ENCODE peak calls at places on chromosomes 4 and X, in five cellular contexts. G is K562, U is heart left ventricle, Y is sigmoid colon, I is gastrocnemius medialis. W is an unnamed sample.

GRCh38 chr4:106365613-106366012 is 3.0 kb downstream of the GIMD1 start:
- DNase-seq in U (no peak), G (peak; percentile 30), Y (no peak), I (no peak), W (no peak)

GRCh38 chrX:12227412-12228041 is 89.3 kb downstream of the FRMPD4 start:
- DNase-seq in G (no peak), I (no peak), U (no peak), Y (no peak), W (no peak)

GRCh38 chr4:13541720-13542576 is 2.4 kb downstream of the NKX3-2 start:
- DNase-seq in G (no peak), U (no peak), Y (peak; percentile 78), I (no peak), W (peak; percentile 61)

GRCh38 chr4:127120706-127121105 is 512.1 kb upstream of the INTU start:
- DNase-seq in Y (no peak), I (no peak), G (no peak), U (no peak), W (no peak)

GRCh38 chr4:88737304-88738015 is 39.8 kb upstream of the NAP1L5 start:
- DNase-seq in Y (peak; percentile 82), I (peak; percentile 72), G (no peak), U (no peak), W (no peak)

GRCh38 chr4:72858328-72858727 is 211.2 kb downstream of the COX18 start:
- DNase-seq in U (no peak), Y (no peak), I (no peak), G (no peak), W (no peak)

GRCh38 chr4:15584785-15585184 is 70.4 kb downstream of the FBXL5 start:
- DNase-seq in Y (no peak), G (no peak), U (no peak), I (no peak), W (no peak)

GRCh38 chr4:189046642-189047041 is 894.0 kb upstream of the FRG1 start:
- DNase-seq in I (no peak), G (no peak), U (no peak), Y (no peak), W (no peak)

GRCh38 chr4:73741140-73741749 is 876 bp downstream of the CXCL8 start:
- DNase-seq in U (no peak), Y (no peak), G (no peak), I (no peak), W (no peak)

GRCh38 chr4:76752911-76753494 is 144.9 kb downstream of the SOWAHB start:
- DNase-seq in Y (no peak), G (no peak), U (peak; percentile 42), I (no peak), W (no peak)

GRCh38 chrX:100928660-100929613 is at the start of gene XKRX:
- DNase-seq in U (peak; percentile 32), G (peak; percentile 14), I (no peak), Y (no peak), W (peak; percentile 45)

GRCh38 chrX:140422501-140422900 is 82.4 kb downstream of the SOX3 start:
- DNase-seq in U (no peak), I (no peak), Y (no peak), G (no peak), W (no peak)

GRCh38 chrX:129930941-129931410 is 25.0 kb downstream of the UTP14A start:
- DNase-seq in Y (no peak), G (peak; percentile 15), I (no peak), U (no peak), W (no peak)

GRCh38 chrX:129932792-129933321 is 26.9 kb downstream of the UTP14A start:
- DNase-seq in U (peak; percentile 47), G (peak; percentile 77), Y (peak; percentile 71), I (no peak), W (peak; percentile 41)

GRCh38 chrX:129933700-129934099 is 27.7 kb downstream of the UTP14A start:
- DNase-seq in Y (no peak), U (no peak), G (no peak), I (no peak), W (no peak)

GRCh38 chrX:129932137-129932791 is 26.3 kb downstream of the UTP14A start:
- DNase-seq in I (peak; percentile 87), U (peak; percentile 93), G (peak; percentile 93), Y (peak; percentile 97), W (peak; percentile 88)

GRCh38 chrX:129931411-129932136 is 25.6 kb downstream of the UTP14A start:
- DNase-seq in I (peak; percentile 86), G (peak; percentile 92), Y (peak; percentile 97), U (peak; percentile 95), W (peak; percentile 84)
- TF ChIP-seq POLR2A in I (peak; percentile 52), G (peak; percentile 67), Y (peak; percentile 44), U (no peak), W (peak; percentile 15)

DNA sequence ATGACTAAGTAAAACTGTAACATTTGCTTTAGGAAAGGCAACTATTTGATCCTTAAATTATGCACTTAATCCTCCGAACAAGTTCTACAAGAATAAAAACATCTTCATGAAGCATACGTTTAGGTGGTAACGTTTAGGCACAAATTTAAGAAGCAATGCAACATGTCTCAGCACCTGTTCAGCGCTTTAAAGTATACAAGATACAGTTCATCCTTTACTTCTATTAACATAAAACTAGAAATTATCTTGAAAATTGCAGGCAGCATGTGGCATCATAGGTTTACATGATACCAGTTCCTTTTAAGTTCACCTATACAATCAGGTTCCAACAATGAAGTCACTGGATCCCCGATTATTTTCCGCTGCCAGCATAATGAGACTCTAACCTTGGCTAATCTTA is 1.5 kb downstream of the PLA2G12A start:
- DNase-seq in I (no peak), U (no peak), G (no peak), Y (no peak), W (no peak)
- H3K4me3 ChIP-seq in I (peak overlapping the region; percentile 86), U (peak overlapping the region; percentile 78), G (peak overlapping the region; percentile 81), Y (peak overlapping the region; percentile 96), W (peak overlapping the region; percentile 80)

GRCh38 chr4:185538806-185539205 is 3.5 kb upstream of the PDLIM3 start:
- DNase-seq in I (no peak), G (no peak), U (no peak), Y (no peak), W (no peak)

GRCh38 chr4:185534850-185535761 is at the start of gene PDLIM3:
- DNase-seq in I (peak; percentile 81), Y (peak; percentile 89), G (peak; percentile 51), U (peak; percentile 87), W (peak; percentile 56)

GRCh38 chr4:185534534-185534849 is 815 bp downstream of the PDLIM3 start:
- DNase-seq in Y (no peak), U (no peak), I (no peak), G (no peak), W (no peak)

GRCh38 chr4:185532795-185533324 is 2.4 kb downstream of the PDLIM3 start:
- DNase-seq in G (no peak), I (no peak), Y (no peak), U (no peak), W (no peak)

DNA sequence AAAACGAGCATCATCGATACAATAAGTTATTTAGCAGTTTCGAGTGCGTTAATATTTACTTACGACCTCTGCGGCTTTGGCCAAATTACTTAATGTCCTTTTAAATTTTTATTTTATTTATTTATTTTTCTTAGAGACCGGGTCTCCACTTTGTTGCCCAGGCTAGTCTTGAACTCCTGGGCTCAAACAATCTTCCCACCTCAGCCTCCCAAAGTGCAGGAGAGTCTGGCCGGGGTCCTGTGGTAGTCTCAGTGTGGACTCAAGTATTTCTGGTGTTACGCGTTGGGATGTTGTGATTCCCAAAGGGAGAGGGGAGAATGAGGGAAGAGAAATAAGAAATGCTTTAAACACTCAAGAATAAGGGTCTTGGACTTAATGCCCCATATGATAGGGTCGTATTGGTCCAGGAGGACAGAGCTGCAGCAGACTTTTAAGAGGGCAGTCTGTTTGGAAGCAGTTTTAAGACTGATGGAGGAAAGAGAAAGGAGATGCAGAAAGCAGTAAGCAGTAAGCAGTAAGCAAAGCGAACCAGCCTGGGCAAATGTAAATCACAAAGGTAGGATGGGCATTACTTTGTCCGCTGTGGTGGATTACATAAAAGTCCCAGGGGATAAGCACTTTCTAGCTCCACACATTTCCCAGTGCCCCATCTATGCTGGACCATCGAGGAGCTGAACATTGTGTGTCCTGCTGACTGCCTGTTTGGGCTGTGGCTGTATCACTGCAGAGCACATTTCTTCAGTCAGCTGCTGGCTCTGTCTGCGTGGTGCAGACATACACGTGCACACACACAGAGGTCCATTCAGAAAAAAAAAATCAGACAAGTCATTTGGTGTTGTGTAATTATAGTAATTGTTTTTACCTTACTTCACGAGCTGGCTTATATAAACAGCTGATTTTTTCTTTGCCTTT is 767 bp upstream of the PDLIM3 start:
- DNase-seq in Y (peak; percentile 88), U (peak; percentile 69), G (no peak), I (peak; percentile 58), W (no peak)
- TF ChIP-seq POLR2A in Y (no peak), U (no peak), G (no peak), I (peak; percentile 50), W (no peak)

GRCh38 chrX:10832103-10832502 is 211.7 kb upstream of the MID1 start:
- DNase-seq in U (no peak), I (no peak), G (no peak), Y (no peak), W (no peak)
- H3K4me3 ChIP-seq in U (no peak overlapping the region), I (no peak overlapping the region), G (no peak overlapping the region), Y (peak overlapping the region; percentile 45), W (no peak overlapping the region)

DNA sequence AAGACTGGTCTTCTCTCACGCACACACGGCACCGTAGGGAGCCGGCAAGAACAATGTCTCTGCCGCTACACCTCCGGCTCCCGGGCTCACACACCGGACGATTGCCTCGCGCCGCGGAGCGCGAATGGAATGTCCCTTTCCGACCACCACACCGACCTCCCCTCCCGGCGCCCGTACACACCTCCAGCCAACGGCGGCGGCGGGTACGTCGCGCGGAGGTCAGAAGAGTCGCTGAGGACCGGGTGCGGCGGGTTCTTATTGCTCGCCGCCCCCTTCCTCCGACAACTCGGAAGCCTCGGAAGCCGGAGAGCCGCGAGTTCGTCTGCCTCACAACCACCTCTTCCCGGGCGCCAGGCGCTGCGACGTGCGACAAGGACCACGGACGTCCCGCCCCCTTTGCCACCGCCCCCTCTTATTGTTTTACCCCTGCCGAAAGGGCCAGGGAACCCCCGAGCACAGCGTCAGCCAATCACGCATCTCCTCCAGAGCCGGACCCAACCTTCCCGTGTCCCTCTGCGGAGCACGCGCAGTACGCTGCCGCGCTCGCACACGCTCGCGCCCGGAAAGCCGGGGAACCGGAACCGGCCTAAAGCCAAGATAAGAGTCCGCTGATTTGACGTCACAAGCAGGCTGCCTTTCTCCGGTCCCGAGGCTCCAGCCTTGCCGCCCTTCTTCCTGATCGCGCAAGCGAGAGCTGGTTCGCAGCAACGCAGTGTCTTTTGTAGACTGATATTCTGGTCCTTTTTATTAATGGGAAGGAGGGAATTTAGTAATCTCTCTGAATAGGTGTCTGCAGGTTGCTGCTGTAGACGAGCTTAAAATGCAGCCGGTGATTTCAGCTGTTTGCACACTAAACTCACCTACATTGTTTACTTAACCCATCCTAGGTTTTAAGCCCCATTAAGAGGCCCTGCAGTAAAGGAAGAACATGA is at the start of gene G3BP2:
- DNase-seq in G (peak; percentile 99), U (peak; percentile 99), I (peak; percentile 98), Y (peak; percentile 99), W (peak; percentile 99)
- TF ChIP-seq POLR2A in G (peak; percentile 94), U (peak; percentile 69), I (peak; percentile 97), Y (peak; percentile 85), W (peak; percentile 94)

GRCh38 chr4:571838-572572 is 4.1 kb downstream of the TMEM271 start:
- DNase-seq in I (no peak), G (no peak), U (no peak), Y (no peak), W (no peak)
- H3K4me3 ChIP-seq in I (no peak overlapping the region), G (no peak overlapping the region), U (no peak overlapping the region), Y (no peak overlapping the region), W (no peak overlapping the region)

DNA sequence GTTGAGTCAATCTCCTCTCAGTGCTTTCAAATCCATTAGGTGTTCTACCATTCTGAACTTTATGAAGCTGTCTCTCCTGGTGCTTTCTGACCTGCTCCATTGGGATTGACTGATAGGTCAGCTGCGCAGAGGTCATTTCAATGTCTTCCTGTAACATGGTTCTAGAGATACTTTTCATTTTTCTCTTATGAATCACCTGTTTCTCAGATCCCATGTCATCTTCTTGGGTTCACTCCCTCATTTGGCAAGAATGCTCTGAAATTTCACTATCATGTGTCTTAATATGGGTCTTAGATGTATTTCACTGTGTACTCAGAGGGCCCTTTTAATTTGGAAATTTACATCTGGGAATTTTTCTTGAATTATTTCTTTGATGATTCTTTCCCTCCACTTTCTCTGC is 13.8 kb upstream of the PGM2 start:
- DNase-seq in I (no peak), G (no peak), U (no peak), Y (no peak), W (no peak)
- TF ChIP-seq POLR2A in I (no peak), G (no peak), U (no peak), Y (no peak), W (no peak)

W was measured in right lobe of liver.